ENCODE peak calls at places on chromosomes 13 and 19, in five cellular contexts. K is A549, U is HepG2, H is H1, F is K562. L is an unnamed sample.

GRCh38 chr13:40595693-40596092 is 70.7 kb downstream of the FOXO1 start:
- DNase-seq in H (no peak), F (no peak), K (no peak), U (no peak), L (no peak)

GRCh38 chr19:32104465-32105235 is 240.8 kb upstream of the ZNF507 start:
- DNase-seq in K (peak; percentile 24), U (no peak), H (peak; percentile 37), F (peak; percentile 20), L (no peak)

GRCh38 chr19:42628411-42629135 is 33.8 kb upstream of the CEACAM8 start:
- DNase-seq in F (no peak), H (no peak), U (no peak), K (no peak), L (no peak)

GRCh38 chr13:33373624-33374023 is 88.1 kb upstream of the STARD13 start:
- DNase-seq in U (no peak), K (no peak), H (no peak), F (no peak), L (no peak)

GRCh38 chr19:11377237-11377636 is 2.8 kb downstream of the SWSAP1 start:
- DNase-seq in K (peak; percentile 52), F (peak; percentile 57), U (no peak), H (no peak), L (peak; percentile 94)

GRCh38 chr19:20423381-20424207 is 142.0 kb downstream of the ZNF737 start:
- DNase-seq in K (no peak), F (peak; percentile 27), H (peak; percentile 61), U (no peak), L (peak; percentile 7)

GRCh38 chr19:49497790-49498106 is 1.5 kb downstream of the RPS11 start:
- DNase-seq in H (no peak), K (no peak), F (no peak), U (no peak), L (no peak)

GRCh38 chr19:5578094-5578846 is 10.5 kb upstream of the TINCR start:
- DNase-seq in U (peak; percentile 38), F (peak; percentile 78), K (peak; percentile 33), H (peak; percentile 93), L (peak; percentile 38)

GRCh38 chr13:29583073-29583785 is 12.3 kb downstream of the SLC7A1 start:
- DNase-seq in U (no peak), H (no peak), K (peak; percentile 4), F (peak; percentile 47), L (peak; percentile 76)

GRCh38 chr13:102584423-102584822 is 12.4 kb upstream of the TPP2 start:
- DNase-seq in U (no peak), K (no peak), H (no peak), F (peak; percentile 27), L (no peak)

GRCh38 chr19:52602931-52603330 is 32.8 kb downstream of the ZNF701 start:
- DNase-seq in U (no peak), K (no peak), F (no peak), H (no peak), L (no peak)

GRCh38 chr13:51044023-51044665 is 66.9 kb downstream of the C13orf42 start:
- DNase-seq in U (no peak), F (no peak), H (peak; percentile 46), K (no peak), L (no peak)

GRCh38 chr19:31501427-31502195 is 152.4 kb upstream of the TSHZ3 start:
- DNase-seq in U (no peak), K (no peak), H (peak; percentile 19), F (no peak), L (no peak)

GRCh38 chr13:65417953-65418352 is 1812.2 kb downstream of the PCDH9 start:
- DNase-seq in K (no peak), H (no peak), U (no peak), F (no peak), L (no peak)

GRCh38 chr19:13087795-13088537 is 14.7 kb downstream of the LYL1 start:
- DNase-seq in U (no peak), K (no peak), F (no peak), H (no peak), L (no peak)

GRCh38 chr19:30556230-30556711 is 184.1 kb downstream of the ZNF536 start:
- DNase-seq in H (no peak), F (no peak), K (no peak), U (no peak), L (no peak)

GRCh38 chr13:46321494-46322225 is 65.4 kb downstream of the RUBCNL start:
- DNase-seq in U (peak; percentile 18), H (peak; percentile 59), K (peak; percentile 38), F (peak; percentile 68), L (peak; percentile 44)

GRCh38 chr19:54172764-54173699 is at the start of gene TMC4:
- DNase-seq in U (no peak), F (peak; percentile 55), H (peak; percentile 82), K (peak; percentile 45), L (no peak)

GRCh38 chr19:46610413-46610775 is 9.3 kb downstream of the CALM3 start:
- DNase-seq in K (no peak), H (no peak), F (no peak), U (no peak), L (no peak)

GRCh38 chr13:47955836-47956235 is 45.2 kb downstream of the SUCLA2 start:
- DNase-seq in F (no peak), H (no peak), U (no peak), K (no peak), L (no peak)

GRCh38 chr19:52398091-52398461 is 427 bp downstream of the ZNF528 start:
- DNase-seq in F (no peak), U (peak; percentile 6), H (no peak), K (no peak), L (peak; percentile 1)

GRCh38 chr13:40306817-40307216 is 359.6 kb downstream of the FOXO1 start:
- DNase-seq in H (no peak), F (no peak), U (no peak), K (no peak), L (no peak)

GRCh38 chr13:47598340-47598911 is 402.6 kb downstream of the SUCLA2 start:
- DNase-seq in H (no peak), K (no peak), U (no peak), F (no peak), L (peak; percentile 13)

GRCh38 chr19:58570770-58571574 is 2.2 kb downstream of the MZF1 start:
- DNase-seq in F (no peak), H (no peak), K (no peak), U (no peak), L (no peak)

GRCh38 chr13:59835569-59835968 is 328.2 kb downstream of the DIAPH3 start:
- DNase-seq in F (no peak), U (no peak), K (no peak), H (no peak), L (no peak)

GRCh38 chr13:51797664-51798488 is 6.1 kb downstream of the DHRS12 start:
- DNase-seq in H (peak; percentile 55), F (peak; percentile 62), K (peak; percentile 67), U (peak; percentile 66), L (peak; percentile 69)

GRCh38 chr13:25943666-25944065 is 108.2 kb downstream of the SHISA2 start:
- DNase-seq in K (no peak), F (no peak), H (no peak), U (peak; percentile 5), L (no peak)
- TF ChIP-seq MAFK in K (no peak), F (no peak), H (no peak), U (no peak), L (no peak)

GRCh38 chr19:1094655-1094977 is 559 bp downstream of the POLR2E start:
- DNase-seq in F (no peak), H (no peak), K (no peak), U (no peak), L (no peak)

GRCh38 chr19:1097810-1098176 is 2.6 kb upstream of the POLR2E start:
- DNase-seq in H (no peak), F (no peak), K (peak; percentile 68), U (peak; percentile 89), L (no peak)

GRCh38 chr19:1101337-1101698 is 2.5 kb upstream of the GPX4 start:
- DNase-seq in U (no peak), K (no peak), H (no peak), F (no peak), L (no peak)

GRCh38 chr19:1094978-1095701 is at the start of gene POLR2E:
- DNase-seq in U (peak; percentile 94), K (peak; percentile 97), F (peak; percentile 98), H (peak; percentile 99), L (peak; percentile 98)

GRCh38 chr19:1098177-1099051 is 3.2 kb upstream of the POLR2E start:
- DNase-seq in U (peak; percentile 94), H (no peak), K (peak; percentile 82), F (no peak), L (peak; percentile 34)
- H3K4me1 ChIP-seq in U (peaks cover 79% of the 10 kb centered on the region), H (peaks cover 4% of the 10 kb centered on the region), K (peaks cover 53% of the 10 kb centered on the region), F (peaks cover 44% of the 10 kb centered on the region), L (peaks cover 20% of the 10 kb centered on the region)

GRCh38 chr19:38015216-38015615 is 108.2 kb downstream of the SIPA1L3 start:
- DNase-seq in H (no peak), K (no peak), F (no peak), U (no peak), L (no peak)
- TF ChIP-seq MAFK in H (no peak), K (no peak), F (no peak), U (no peak), L (no peak)

GRCh38 chr13:79486433-79487188 is 5.7 kb downstream of the NDFIP2 start:
- DNase-seq in F (no peak), H (no peak), K (no peak), U (no peak), L (no peak)
- H3K4me1 ChIP-seq in F (peaks cover 20% of the 10 kb centered on the region), H (peaks cover 5% of the 10 kb centered on the region), K (peaks cover 65% of the 10 kb centered on the region), U (peaks cover 55% of the 10 kb centered on the region), L (peaks cover 6% of the 10 kb centered on the region)

GRCh38 chr19:3904233-3904632 is 23.7 kb downstream of the ATCAY start:
- DNase-seq in F (no peak), K (no peak), U (no peak), H (no peak), L (no peak)
- TF ChIP-seq MAFK in F (no peak), K (no peak), U (no peak), H (no peak), L (no peak)

GRCh38 chr19:35801828-35802227 is 10.8 kb downstream of the PRODH2 start:
- DNase-seq in H (no peak), U (no peak), K (no peak), F (no peak), L (no peak)
- H3K4me1 ChIP-seq in H (no peaks in the 10 kb centered on the region), U (peaks cover 11% of the 10 kb centered on the region), K (no peaks in the 10 kb centered on the region), F (peaks cover 12% of the 10 kb centered on the region), L (no peaks in the 10 kb centered on the region)

DNA sequence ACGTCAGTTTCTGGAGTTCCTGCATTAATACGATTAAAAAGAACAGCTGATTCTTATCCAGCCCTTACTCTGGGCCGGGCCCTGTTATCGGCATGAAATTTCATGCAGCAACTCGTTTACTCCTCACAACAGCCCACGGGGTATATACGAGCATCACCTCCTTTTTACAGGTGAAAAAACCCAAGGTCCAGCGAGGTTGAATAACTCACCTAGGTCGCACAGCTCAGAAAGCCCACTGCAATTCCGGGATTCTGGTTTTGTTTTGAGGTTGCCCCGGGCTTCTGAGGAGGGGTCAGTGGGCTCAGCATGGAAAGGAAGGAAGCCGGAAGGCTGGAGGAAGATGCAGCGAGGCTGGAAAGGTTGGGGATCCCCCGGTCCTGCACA is 577 bp upstream of the ACP7 start:
- DNase-seq in H (no peak), F (no peak), U (no peak), K (no peak), L (no peak)
- TF ChIP-seq MAFK in H (no peak), F (no peak), U (no peak), K (no peak), L (no peak)

GRCh38 chr13:44272692-44273091 is 100.9 kb upstream of the SERP2 start:
- DNase-seq in F (peak; percentile 13), U (no peak), K (no peak), H (no peak), L (peak; percentile 51)
- H3K4me1 ChIP-seq in F (peaks cover 35% of the 10 kb centered on the region), U (peaks cover 20% of the 10 kb centered on the region), K (peaks cover 34% of the 10 kb centered on the region), H (no peaks in the 10 kb centered on the region), L (peaks cover 34% of the 10 kb centered on the region)

GRCh38 chr13:97257800-97258799 is 36.0 kb downstream of the MBNL2 start:
- DNase-seq in F (peak; percentile 81), K (peak; percentile 95), H (no peak), U (peak; percentile 87), L (peak; percentile 90)
- TF ChIP-seq MAFK in F (no peak), K (peak; percentile 84), H (no peak), U (peak; percentile 67), L (peak; percentile 45)